ENCODE peak calls at places on chromosome 15, in ten cellular contexts. S is adrenal gland, M is ovary, C is suprapubic skin, Q is endothelial cell of umbilical vein, D is sigmoid colon, B is breast epithelium, H is uterus, Y is IMR-90, K is Peyer's patch. X is an unnamed sample.

GRCh38 chr15:51341366-51342248 is at the start of gene GLDN:
- DNase-seq in K (no peak), Q (no peak), H (no peak), C (no peak), Y (peak; percentile 2), B (no peak), M (no peak), D (no peak), S (no peak), X (no peak)

GRCh38 chr15:90868261-90868689 is at the start of gene FURIN:
- DNase-seq in M (no peak), B (no peak), K (no peak), Y (no peak), Q (no peak), S (no peak), D (no peak), C (no peak), H (no peak), X (no peak)

GRCh38 chr15:49134683-49135341 is 20.6 kb downstream of the COPS2 start:
- DNase-seq in C (no peak), B (no peak), Q (peak; percentile 82), Y (peak; percentile 59), S (no peak), K (no peak), M (no peak), D (no peak), H (no peak), X (no peak)

GRCh38 chr15:58401991-58402649 is 29.7 kb upstream of the LIPC start:
- DNase-seq in D (no peak), H (peak; percentile 25), Q (no peak), C (no peak), B (peak; percentile 29), K (no peak), Y (no peak), S (no peak), M (no peak), X (no peak)

GRCh38 chr15:60928210-60928609 is 300.9 kb downstream of the RORA start:
- DNase-seq in K (no peak), Y (no peak), C (no peak), M (no peak), H (no peak), B (no peak), S (no peak), D (no peak), Q (no peak), X (no peak)

GRCh38 chr15:66625531-66625930 is 59.7 kb upstream of the LCTL start:
- DNase-seq in Y (no peak), K (no peak), C (no peak), Q (no peak), D (no peak), B (no peak), S (no peak), M (no peak), H (no peak), X (no peak)

GRCh38 chr15:100877551-100877950 is 2.1 kb upstream of the ALDH1A3 start:
- DNase-seq in M (no peak), Q (no peak), D (no peak), S (no peak), K (no peak), H (no peak), Y (no peak), B (no peak), C (no peak), X (no peak)

GRCh38 chr15:44593042-44593736 is 56.2 kb downstream of the EIF3J start:
- DNase-seq in D (no peak), H (no peak), C (no peak), B (no peak), Y (no peak), S (no peak), M (no peak), K (no peak), Q (no peak), X (no peak)

GRCh38 chr15:39628821-39629220 is 47.9 kb downstream of the THBS1 start:
- DNase-seq in M (no peak), S (no peak), B (no peak), D (no peak), H (no peak), Y (peak; percentile 10), C (no peak), Q (peak; percentile 17), K (no peak), X (no peak)

DNA sequence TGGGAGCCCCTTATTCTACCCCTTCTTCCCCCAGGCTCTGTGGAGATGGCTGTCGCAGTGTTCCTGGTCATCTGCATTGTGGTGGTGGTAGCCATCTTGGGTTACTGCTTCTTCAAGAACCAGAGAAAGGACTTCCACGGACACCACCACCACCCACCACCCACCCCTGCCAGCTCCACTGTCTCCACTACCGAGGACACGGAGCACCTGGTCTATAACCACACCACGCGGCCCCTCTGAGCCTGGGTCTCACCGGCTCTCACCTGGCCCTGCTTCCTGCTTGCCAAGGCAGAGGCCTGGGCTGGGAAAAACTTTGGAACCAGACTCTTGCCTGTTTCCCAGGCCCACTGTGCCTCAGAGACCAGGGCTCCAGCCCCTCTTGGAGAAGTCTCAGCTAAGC is 12.9 kb downstream of the SPINT1 start:
- DNase-seq in Q (no peak), H (no peak), K (no peak), Y (no peak), S (no peak), C (no peak), D (no peak), M (no peak), B (no peak), X (no peak)
- H3K27ac ChIP-seq in Q (no peak overlapping the region), H (no peak overlapping the region), K (no peak overlapping the region), Y (no peak overlapping the region), S (no peak overlapping the region), C (peak overlapping the region; percentile 76), D (no peak overlapping the region), M (no peak overlapping the region), B (peak overlapping the region; percentile 88), X (peak overlapping the region; percentile 56)

GRCh38 chr15:68639926-68640600 is 61.3 kb downstream of the CORO2B start:
- DNase-seq in B (no peak), D (peak; percentile 58), M (peak; percentile 49), Y (no peak), K (no peak), H (peak; percentile 54), S (no peak), Q (no peak), C (no peak), X (no peak)
- TF ChIP-seq POLR2A in B (no peak), D (no peak), M (no peak), Y (no peak), K (no peak), H (no peak), S (no peak), Q (no peak), C (no peak), X (no peak)

DNA sequence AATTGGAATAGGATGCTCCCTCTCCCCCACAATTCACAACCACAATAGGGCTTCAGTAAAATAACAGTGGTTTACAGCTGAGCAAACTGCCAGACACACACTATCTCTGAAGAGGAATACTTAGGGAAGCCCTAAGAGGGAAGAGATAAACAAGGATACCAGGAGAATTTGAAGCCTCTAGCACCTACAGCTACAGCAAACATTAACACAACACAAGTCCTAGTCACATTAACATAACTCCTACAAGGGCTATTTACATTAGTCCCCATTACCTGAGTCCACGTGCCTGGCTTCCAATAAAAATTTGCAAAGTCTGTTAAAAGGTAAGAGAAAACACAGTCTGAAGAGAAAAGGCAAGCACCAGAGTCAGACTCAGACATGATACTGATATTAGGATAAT is 346.9 kb upstream of the CDIN1 start:
- DNase-seq in B (no peak), H (no peak), Q (no peak), K (no peak), S (no peak), C (no peak), M (no peak), D (no peak), Y (no peak), X (no peak)
- H3K27ac ChIP-seq in B (no peak overlapping the region), H (no peak overlapping the region), Q (no peak overlapping the region), K (no peak overlapping the region), S (no peak overlapping the region), C (no peak overlapping the region), M (no peak overlapping the region), D (no peak overlapping the region), Y (no peak overlapping the region), X (no peak overlapping the region)

GRCh38 chr15:64017082-64017588 is 29.1 kb downstream of the DAPK2 start:
- DNase-seq in Y (peak; percentile 49), H (no peak), B (no peak), Q (no peak), C (no peak), K (no peak), S (no peak), D (no peak), M (no peak), X (no peak)

GRCh38 chr15:64019764-64020163 is 26.5 kb downstream of the DAPK2 start:
- DNase-seq in C (no peak), Q (peak; percentile 26), S (no peak), D (no peak), M (no peak), K (peak; percentile 75), B (peak; percentile 45), Y (no peak), H (no peak), X (no peak)

GRCh38 chr15:64014995-64015394 is 31.3 kb downstream of the DAPK2 start:
- DNase-seq in C (no peak), Y (no peak), H (no peak), K (no peak), D (no peak), S (peak; percentile 74), Q (no peak), M (no peak), B (peak; percentile 70), X (no peak)

GRCh38 chr15:64016257-64016656 is 30.0 kb downstream of the DAPK2 start:
- DNase-seq in C (no peak), B (no peak), Y (no peak), D (no peak), S (no peak), H (no peak), K (no peak), M (no peak), Q (no peak), X (no peak)

GRCh38 chr15:64017591-64018163 is 28.6 kb downstream of the DAPK2 start:
- DNase-seq in C (no peak), B (peak; percentile 55), S (no peak), K (no peak), M (no peak), D (no peak), H (no peak), Q (no peak), Y (no peak), X (no peak)
- TF ChIP-seq POLR2A in C (no peak), B (no peak), S (no peak), K (no peak), M (no peak), D (no peak), H (no peak), Q (no peak), Y (no peak), X (no peak)

GRCh38 chr15:96703087-96703486 is 372.6 kb downstream of the NR2F2 start:
- DNase-seq in C (no peak), Y (no peak), S (no peak), B (no peak), H (no peak), K (no peak), M (no peak), Q (no peak), D (no peak), X (no peak)
- H3K27ac ChIP-seq in C (no peak overlapping the region), Y (no peak overlapping the region), S (no peak overlapping the region), B (no peak overlapping the region), H (no peak overlapping the region), K (no peak overlapping the region), M (no peak overlapping the region), Q (no peak overlapping the region), D (no peak overlapping the region), X (no peak overlapping the region)

GRCh38 chr15:74365619-74366445 is 1.6 kb downstream of the CYP11A1 start:
- DNase-seq in K (no peak), Q (peak; percentile 41), C (no peak), H (peak; percentile 61), D (peak; percentile 81), Y (peak; percentile 41), M (peak; percentile 77), S (peak; percentile 81), B (no peak), X (no peak)
- TF ChIP-seq POLR2A in K (no peak), Q (no peak), C (no peak), H (no peak), D (no peak), Y (no peak), M (peak; percentile 39), S (peak; percentile 79), B (no peak), X (no peak)